ENCODE peak calls at places on chromosomes 2 and 18, in six cellular contexts. A, E, R, H, T and F are unnamed samples.

GRCh38 chr18:2978626-2979025 is 34.3 kb downstream of the LPIN2 start:
- DNase-seq in A (no peak), E (peak), R (no peak), H (no peak), T (no peak), F (no peak)

GRCh38 chr2:69567157-69567908 is 76.2 kb downstream of the AAK1 start:
- DNase-seq in A (no peak), E (no peak), R (no peak), H (no peak), T (no peak), F (no peak)

GRCh38 chr2:109185801-109186570 is 57.0 kb downstream of the SH3RF3 start:
- DNase-seq in A (peak), E (peak), R (no peak), H (peak), T (peak), F (no peak)

GRCh38 chr18:8029061-8029460 is 461.9 kb downstream of the PTPRM start:
- DNase-seq in A (no peak), E (no peak), R (no peak), H (no peak), T (no peak), F (no peak)

GRCh38 chr2:55989405-55989804 is 65.8 kb upstream of the EFEMP1 start:
- DNase-seq in A (no peak), E (peak), R (no peak), H (no peak), T (no peak), F (no peak)

GRCh38 chr2:63486861-63487290 is 101.4 kb downstream of the WDPCP start:
- DNase-seq in A (no peak), E (peak), R (no peak), H (no peak), T (no peak), F (no peak)

GRCh38 chr2:18745431-18746272 is 156.3 kb upstream of the NT5C1B start:
- DNase-seq in A (no peak), E (no peak), R (no peak), H (no peak), T (no peak), F (no peak)

GRCh38 chr2:235204923-235205322 is 253.1 kb downstream of the SH3BP4 start:
- DNase-seq in A (no peak), E (no peak), R (no peak), H (no peak), T (no peak), F (no peak)

GRCh38 chr2:240928476-240929363 is 22.6 kb downstream of the CROCC2 start:
- DNase-seq in A (peak), E (no peak), R (no peak), H (peak), T (no peak), F (no peak)

GRCh38 chr2:25885933-25886332 is 7.6 kb upstream of the ASXL2 start:
- DNase-seq in A (no peak), E (peak), R (no peak), H (no peak), T (no peak), F (no peak)

GRCh38 chr2:121501070-121501469 is 29.6 kb upstream of the RNU4ATAC start:
- DNase-seq in A (no peak), E (no peak), R (no peak), H (no peak), T (no peak), F (no peak)

GRCh38 chr2:238370482-238371372 is 50.4 kb downstream of the TRAF3IP1 start:
- DNase-seq in A (no peak), E (peak), R (peak), H (peak), T (peak), F (peak)

GRCh38 chr18:63963610-63964256 is 6.1 kb upstream of the SERPINB8 start:
- DNase-seq in A (no peak), E (peak), R (peak), H (no peak), T (peak), F (peak)

GRCh38 chr2:19545507-19545906 is 187.1 kb upstream of the OSR1 start:
- DNase-seq in A (no peak), E (no peak), R (no peak), H (no peak), T (no peak), F (no peak)

GRCh38 chr2:236682651-236683422 is 113.2 kb downstream of the ACKR3 start:
- DNase-seq in A (no peak), E (no peak), R (no peak), H (no peak), T (no peak), F (no peak)

GRCh38 chr2:75565523-75566449 is 5.0 kb upstream of the EVA1A start:
- DNase-seq in A (no peak), E (no peak), R (no peak), H (no peak), T (no peak), F (no peak)

DNA sequence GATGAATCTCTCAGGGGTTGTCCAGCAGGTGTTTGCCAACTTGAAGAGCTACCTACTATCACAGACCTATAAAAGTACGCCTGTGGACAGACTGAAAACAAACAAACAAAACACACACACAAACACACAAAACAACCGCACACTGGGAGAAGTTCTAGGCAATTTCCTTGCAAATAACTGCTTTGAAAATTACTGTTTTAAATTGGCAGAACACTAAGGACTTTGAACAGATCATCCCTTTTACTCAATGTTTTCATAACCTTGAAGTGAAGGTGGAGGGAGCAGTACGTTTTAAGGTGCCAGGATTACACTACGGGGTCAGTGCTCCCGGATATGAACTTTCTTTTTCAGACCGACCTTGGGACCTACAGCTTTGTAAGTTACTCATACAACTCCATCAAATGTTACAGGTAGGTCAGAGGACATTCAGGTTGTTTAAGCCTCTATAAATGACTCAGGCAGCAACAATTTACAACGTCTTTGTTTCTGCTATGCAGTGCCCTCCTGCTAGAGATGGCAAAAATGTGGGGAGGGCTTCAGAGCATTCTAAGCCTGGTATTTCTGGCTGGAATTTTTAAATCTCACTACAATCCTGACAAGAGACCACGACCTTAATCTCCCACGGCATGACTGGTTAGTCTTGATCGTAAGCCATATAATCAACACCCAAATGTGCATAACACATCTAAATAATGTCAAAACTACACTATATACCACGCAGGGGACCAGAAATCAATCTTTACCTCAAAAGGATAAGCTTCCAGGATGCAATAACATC is 1.4 kb upstream of the SLC20A1 start:
- DNase-seq in A (no peak), E (no peak), R (peak), H (no peak), T (peak), F (no peak)
- TF ChIP-seq POLR2A in A (no peak), E (no peak), R (no peak), H (no peak), T (no peak), F (no peak)

DNA sequence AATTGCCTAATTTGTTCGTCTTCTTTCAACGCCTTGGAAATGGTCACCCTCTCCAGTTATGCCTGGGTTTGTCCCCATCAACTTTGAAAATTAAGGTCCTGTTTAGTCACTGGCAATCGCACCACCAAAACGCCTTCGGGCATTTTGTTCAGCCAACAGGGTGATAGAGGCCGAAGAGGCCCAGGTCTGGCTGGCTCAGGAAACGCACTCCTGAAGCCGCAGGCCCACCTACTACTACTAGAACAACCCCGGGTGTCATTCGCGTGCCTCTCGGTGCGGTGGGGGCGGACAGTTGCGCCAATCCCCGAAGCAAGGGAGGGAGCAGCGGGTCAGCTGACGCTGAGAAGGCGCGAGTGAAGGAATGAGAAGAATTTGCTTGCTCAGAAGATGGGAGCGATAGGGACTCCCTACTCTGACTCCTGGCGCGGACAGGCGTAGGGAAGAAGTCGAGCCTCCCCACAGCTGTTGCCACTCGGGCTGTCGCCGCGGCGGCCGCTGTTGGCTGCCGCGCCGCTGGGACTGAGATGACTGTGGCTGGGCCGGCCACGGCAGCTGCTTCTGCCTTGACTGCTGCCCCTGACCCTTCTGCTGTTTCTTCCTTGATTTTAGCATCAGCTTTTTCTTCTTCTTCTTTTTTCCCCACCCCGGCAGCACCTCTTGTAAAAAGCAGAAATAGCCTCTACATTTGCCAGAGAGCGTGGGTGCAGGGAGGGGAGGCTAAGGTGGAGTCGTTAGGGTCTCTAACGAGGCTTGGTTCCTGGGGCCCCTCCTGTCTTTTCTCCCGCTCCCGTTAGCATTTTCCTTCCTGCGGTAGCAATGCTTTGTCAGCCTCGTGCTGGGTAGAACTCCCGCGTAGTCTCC is 387.6 kb downstream of the FIGN start:
- DNase-seq in A (peak), E (peak), R (peak), H (peak), T (peak), F (peak)
- TF ChIP-seq POLR2AphosphoS5 in A (no peak), E (peak), R (no peak), H (peak), T (peak), F (peak)

GRCh38 chr2:226898121-226898520 is 62.3 kb downstream of the RHBDD1 start:
- DNase-seq in A (no peak), E (no peak), R (no peak), H (no peak), T (no peak), F (no peak)

GRCh38 chr2:226894752-226895151 is 58.9 kb downstream of the RHBDD1 start:
- DNase-seq in A (no peak), E (no peak), R (no peak), H (no peak), T (no peak), F (no peak)

GRCh38 chr2:226895579-226895978 is 59.7 kb downstream of the RHBDD1 start:
- DNase-seq in A (no peak), E (no peak), R (no peak), H (no peak), T (no peak), F (no peak)

GRCh38 chr2:226902041-226902972 is 66.5 kb downstream of the RHBDD1 start:
- DNase-seq in A (no peak), E (no peak), R (no peak), H (no peak), T (no peak), F (no peak)

DNA sequence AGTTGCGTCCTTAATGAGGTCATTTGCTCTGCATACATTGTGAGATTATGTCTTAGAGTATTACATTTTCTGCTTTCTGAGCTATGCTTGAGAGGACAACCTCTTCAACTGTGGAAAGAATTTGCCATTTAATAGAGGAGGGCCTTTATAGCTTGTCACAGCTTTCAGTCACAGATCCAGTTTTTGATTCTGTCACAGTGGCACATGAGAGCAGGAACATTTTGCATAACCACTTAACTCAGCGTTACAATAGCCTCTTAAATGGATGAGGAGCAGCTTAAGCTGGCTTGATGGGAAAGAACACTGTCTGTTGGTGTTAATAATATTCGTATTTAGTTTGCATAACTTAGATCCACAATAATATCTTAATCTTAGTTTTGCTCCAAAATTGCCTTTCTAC is 63.1 kb downstream of the RHBDD1 start:
- DNase-seq in A (no peak), E (no peak), R (no peak), H (no peak), T (no peak), F (no peak)
- TF ChIP-seq POLR2A in A (no peak), E (no peak), R (no peak), H (no peak), T (no peak), F (no peak)

DNA sequence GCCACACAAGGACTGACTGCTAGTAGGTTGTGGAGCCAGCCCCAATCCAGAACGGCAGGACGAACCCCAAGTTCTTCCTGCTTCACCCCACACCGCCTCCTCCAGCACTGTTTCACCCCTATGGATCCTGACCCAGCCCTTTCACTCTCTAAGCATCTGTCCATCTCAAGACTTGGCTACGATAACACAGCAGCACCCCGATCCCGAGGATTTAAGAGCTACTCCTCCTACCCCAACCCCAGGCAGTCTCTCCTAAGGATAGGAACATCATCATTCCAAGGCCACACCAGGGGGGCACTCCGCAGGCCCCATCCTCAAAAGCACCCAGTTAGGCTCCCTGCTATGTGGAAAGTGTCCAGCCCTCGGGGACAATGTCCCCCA is 651 bp downstream of the KCTD18 start:
- DNase-seq in A (no peak), E (no peak), R (no peak), H (no peak), T (no peak), F (no peak)
- TF ChIP-seq POLR2AphosphoS5 in A (no peak), E (no peak), R (no peak), H (no peak), T (no peak), F (no peak)

GRCh38 chr2:37647941-37648315 is 23.5 kb downstream of the CDC42EP3 start:
- DNase-seq in A (no peak), E (no peak), R (no peak), H (no peak), T (no peak), F (no peak)

GRCh38 chr2:37650548-37651101 is 20.8 kb downstream of the CDC42EP3 start:
- DNase-seq in A (no peak), E (no peak), R (no peak), H (no peak), T (no peak), F (no peak)

GRCh38 chr2:37652199-37652640 is 19.2 kb downstream of the CDC42EP3 start:
- DNase-seq in A (no peak), E (peak), R (peak), H (no peak), T (no peak), F (no peak)

GRCh38 chr2:37648316-37649011 is 23.0 kb downstream of the CDC42EP3 start:
- DNase-seq in A (peak), E (peak), R (no peak), H (peak), T (peak), F (no peak)

DNA sequence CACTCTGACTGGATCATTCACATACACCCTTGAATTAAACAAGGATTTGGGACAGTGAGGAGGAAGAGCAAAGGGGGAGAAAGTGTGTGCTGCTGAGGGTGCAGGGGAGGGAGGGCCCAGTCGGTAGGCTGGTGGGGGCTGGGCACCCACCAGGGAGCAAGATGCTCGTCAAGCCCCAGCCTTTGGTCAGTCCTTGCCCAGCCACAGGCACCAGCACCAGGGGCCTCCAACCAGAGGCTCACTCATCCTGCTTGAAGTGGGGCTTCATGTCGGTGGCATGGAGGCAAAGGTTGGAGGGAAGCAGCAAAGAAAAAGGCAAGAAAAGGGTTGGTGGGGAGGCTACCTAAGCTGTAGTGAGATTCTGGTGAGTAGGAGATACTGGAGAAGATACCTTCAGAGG is 21.9 kb downstream of the CDC42EP3 start:
- DNase-seq in A (peak), E (no peak), R (no peak), H (no peak), T (no peak), F (no peak)
- TF ChIP-seq POLR2A in A (no peak), E (no peak), R (no peak), H (no peak), T (no peak), F (no peak)